ENCODE peak calls at places on chromosomes 5 and 9, in four cellular contexts. One of them, this sample, is unnamed.

GRCh38 chr9:34988218-34989055 is 1.1 kb upstream of the DNAJB5 start:
- DNase-seq in tibial artery: no peak
- DNase-seq in GM13976: no peak
- DNase-seq in foreskin fibroblast: peak; percentile 33
- DNase-seq in this sample: peak; percentile 80

GRCh38 chr9:38284768-38285080 is 107.8 kb upstream of the ALDH1B1 start:
- DNase-seq in tibial artery: no peak
- DNase-seq in GM13976: no peak
- DNase-seq in foreskin fibroblast: no peak
- DNase-seq in this sample: no peak

GRCh38 chr9:136174779-136175744 is 29.9 kb downstream of the LHX3 start:
- DNase-seq in GM13976: no peak
- DNase-seq in tibial artery: no peak
- DNase-seq in foreskin fibroblast: no peak
- DNase-seq in this sample: no peak

GRCh38 chr9:82722556-82722955 is 340.4 kb downstream of the RASEF start:
- DNase-seq in GM13976: no peak
- DNase-seq in foreskin fibroblast: no peak
- DNase-seq in tibial artery: no peak
- DNase-seq in this sample: no peak

GRCh38 chr9:37004424-37004935 is 29.6 kb downstream of the PAX5 start:
- DNase-seq in GM13976: no peak
- DNase-seq in tibial artery: no peak
- DNase-seq in foreskin fibroblast: no peak
- DNase-seq in this sample: no peak

GRCh38 chr9:1296331-1296730 is 246.2 kb downstream of the DMRT2 start:
- DNase-seq in tibial artery: no peak
- DNase-seq in GM13976: no peak
- DNase-seq in foreskin fibroblast: no peak
- DNase-seq in this sample: no peak

GRCh38 chr9:3074247-3074646 is 230.4 kb upstream of the PUM3 start:
- DNase-seq in foreskin fibroblast: no peak
- DNase-seq in tibial artery: no peak
- DNase-seq in GM13976: no peak
- DNase-seq in this sample: no peak

GRCh38 chr5:159836691-159837090 is 79.6 kb upstream of the ADRA1B start:
- DNase-seq in GM13976: no peak
- DNase-seq in foreskin fibroblast: no peak
- DNase-seq in tibial artery: no peak
- DNase-seq in this sample: no peak

GRCh38 chr5:131795128-131795719 is 1.6 kb downstream of the FNIP1 start:
- DNase-seq in foreskin fibroblast: no peak
- DNase-seq in tibial artery: no peak
- DNase-seq in GM13976: no peak
- DNase-seq in this sample: no peak

GRCh38 chr9:14080940-14081621 is 232.9 kb downstream of the NFIB start:
- DNase-seq in tibial artery: no peak
- DNase-seq in GM13976: no peak
- DNase-seq in foreskin fibroblast: peak; percentile 3
- DNase-seq in this sample: no peak

GRCh38 chr5:159003045-159004030 is 96.4 kb downstream of the EBF1 start:
- DNase-seq in foreskin fibroblast: peak; percentile 90
- DNase-seq in GM13976: no peak
- DNase-seq in tibial artery: no peak
- DNase-seq in this sample: no peak

GRCh38 chr9:124618476-124618875 is 111.3 kb upstream of the NR5A1 start:
- DNase-seq in GM13976: no peak
- DNase-seq in foreskin fibroblast: no peak
- DNase-seq in tibial artery: no peak
- DNase-seq in this sample: no peak

GRCh38 chr5:176444742-176445141 is 3.4 kb upstream of the FAF2 start:
- DNase-seq in foreskin fibroblast: no peak
- DNase-seq in GM13976: no peak
- DNase-seq in tibial artery: no peak
- DNase-seq in this sample: no peak

GRCh38 chr9:84997472-84997871 is 327.9 kb downstream of the NTRK2 start:
- DNase-seq in tibial artery: no peak
- DNase-seq in GM13976: no peak
- DNase-seq in foreskin fibroblast: no peak
- DNase-seq in this sample: no peak
- TF ChIP-seq CTCF in tibial artery: no peak
- TF ChIP-seq CTCF in GM13976: peak; percentile 32
- TF ChIP-seq CTCF in foreskin fibroblast: no peak
- TF ChIP-seq CTCF in this sample: no peak

GRCh38 chr5:13831236-13831810 is 113.2 kb downstream of the DNAH5 start:
- DNase-seq in tibial artery: no peak
- DNase-seq in foreskin fibroblast: no peak
- DNase-seq in GM13976: no peak
- DNase-seq in this sample: no peak
- TF ChIP-seq CTCF in tibial artery: no peak
- TF ChIP-seq CTCF in foreskin fibroblast: no peak
- TF ChIP-seq CTCF in GM13976: no peak
- TF ChIP-seq CTCF in this sample: no peak

GRCh38 chr5:77748160-77748559 is 28.0 kb downstream of the TBCA start:
- DNase-seq in tibial artery: no peak
- DNase-seq in foreskin fibroblast: no peak
- DNase-seq in GM13976: no peak
- DNase-seq in this sample: no peak

DNA sequence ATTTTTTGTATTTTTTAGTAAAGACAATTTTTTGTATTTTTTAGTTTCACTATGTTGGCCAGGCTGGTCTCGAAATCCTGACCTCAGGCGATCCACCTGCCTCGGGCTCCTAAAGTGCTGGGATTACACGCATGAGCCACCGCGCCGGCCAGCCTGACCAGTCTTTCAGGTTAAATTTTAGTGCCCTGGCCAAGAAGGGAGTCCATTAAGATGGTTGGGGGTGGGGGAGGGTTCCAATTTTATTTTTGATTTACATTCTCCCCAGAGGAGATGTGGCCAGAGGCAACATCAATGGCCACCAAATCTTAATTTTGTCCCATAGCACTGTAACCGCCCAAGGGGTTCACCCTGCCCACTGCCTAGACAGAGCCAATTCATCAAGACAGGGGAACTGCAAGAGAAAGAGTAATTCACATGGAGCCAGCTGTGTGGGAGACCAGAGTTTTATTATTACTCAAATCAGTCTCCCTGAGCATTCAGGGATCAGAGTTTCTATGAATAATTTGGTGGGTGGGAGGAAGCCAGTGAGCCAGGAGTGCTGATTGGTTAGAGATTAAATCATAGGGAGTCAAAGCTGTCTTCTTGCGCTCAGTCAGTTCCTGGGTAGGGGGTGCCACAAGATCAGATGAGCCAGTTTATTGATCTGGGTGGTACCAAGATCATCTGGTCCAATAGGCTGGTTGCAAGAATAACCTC is 24.7 kb downstream of the TBCA start:
- DNase-seq in GM13976: no peak
- DNase-seq in foreskin fibroblast: no peak
- DNase-seq in tibial artery: no peak
- DNase-seq in this sample: peak; percentile 13
- TF ChIP-seq CTCF in GM13976: no peak
- TF ChIP-seq CTCF in foreskin fibroblast: no peak
- TF ChIP-seq CTCF in tibial artery: no peak
- TF ChIP-seq CTCF in this sample: no peak

DNA sequence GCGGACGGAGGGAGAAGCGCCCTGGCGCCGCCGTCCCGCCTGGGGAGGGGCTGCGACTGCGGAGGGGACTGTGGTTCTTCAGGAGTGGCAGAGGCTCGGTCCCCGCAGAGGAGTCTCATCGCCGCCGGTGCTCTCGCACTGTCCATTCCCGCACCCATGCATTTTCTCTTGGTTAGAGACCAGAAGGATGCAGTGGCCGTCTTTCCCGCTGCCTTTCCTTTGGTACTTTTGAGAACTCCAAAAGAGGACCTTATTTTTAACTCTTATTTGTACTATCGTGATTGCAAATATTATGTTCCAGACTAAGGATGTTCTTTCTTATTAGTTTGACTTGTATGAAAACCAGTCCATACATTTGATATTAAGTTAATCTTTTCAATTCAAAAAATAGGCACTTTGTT is 611 bp downstream of the ZFYVE16 start:
- DNase-seq in GM13976: no peak
- DNase-seq in foreskin fibroblast: peak; percentile 75
- DNase-seq in tibial artery: peak; percentile 42
- DNase-seq in this sample: peak; percentile 42
- TF ChIP-seq CTCF in GM13976: peak; percentile 7
- TF ChIP-seq CTCF in foreskin fibroblast: peak; percentile 18
- TF ChIP-seq CTCF in tibial artery: no peak
- TF ChIP-seq CTCF in this sample: no peak

This sample was measured in activated CD8-positive, alpha-beta T cell treated with anti-CD3 and anti-CD28 coated beads for 36 hours.